ENCODE peak calls at places on chromosomes 11 and 22, in four cellular contexts. E, Z, U and O are unnamed samples.

GRCh38 chr22:40415531-40416266 is 45.3 kb downstream of the SGSM3 start:
- DNase-seq in E (no peak), Z (no peak), U (no peak), O (no peak)

GRCh38 chr11:23755769-23756168 is 741.1 kb upstream of the LUZP2 start:
- DNase-seq in E (no peak), Z (no peak), U (no peak), O (no peak)

GRCh38 chr11:35214792-35215193 is 75.8 kb downstream of the CD44 start:
- DNase-seq in E (no peak), Z (no peak), U (no peak), O (peak)

GRCh38 chr11:92969293-92969633 is 188 bp upstream of the MTNR1B start:
- DNase-seq in E (no peak), Z (no peak), U (no peak), O (peak)

GRCh38 chr11:63682045-63682915 is 980 bp downstream of the RTN3 start:
- DNase-seq in E (peak), Z (peak), U (peak), O (no peak)

GRCh38 chr11:94325681-94326080 is 21.3 kb downstream of the IZUMO1R start:
- DNase-seq in E (peak), Z (peak), U (peak), O (peak)

GRCh38 chr11:9858218-9858617 is 194.3 kb downstream of the SWAP70 start:
- DNase-seq in E (peak), Z (no peak), U (peak), O (no peak)

GRCh38 chr11:128297111-128297651 is 290.2 kb downstream of the ETS1 start:
- DNase-seq in E (no peak), Z (no peak), U (no peak), O (no peak)

GRCh38 chr22:41367680-41368542 is 13.8 kb upstream of the TEF start:
- DNase-seq in E (no peak), Z (no peak), U (peak), O (no peak)

GRCh38 chr22:18013436-18013835 is 10.9 kb downstream of the MICAL3 start:
- DNase-seq in E (no peak), Z (no peak), U (no peak), O (no peak)

GRCh38 chr11:134001101-134001500 is 44.3 kb upstream of the IGSF9B start:
- DNase-seq in E (no peak), Z (no peak), U (no peak), O (no peak)

GRCh38 chr22:30235687-30236170 is 10.8 kb downstream of the LIF start:
- DNase-seq in E (no peak), Z (no peak), U (no peak), O (no peak)

GRCh38 chr11:8577791-8578581 is 16.0 kb downstream of the STK33 start:
- DNase-seq in E (no peak), Z (no peak), U (no peak), O (no peak)

GRCh38 chr22:37196539-37197450 is 8.7 kb upstream of the C1QTNF6 start:
- DNase-seq in E (peak), Z (no peak), U (peak), O (no peak)

GRCh38 chr11:73957654-73958361 is 7.0 kb downstream of the DNAJB13 start:
- DNase-seq in E (no peak), Z (no peak), U (no peak), O (no peak)

GRCh38 chr11:73991471-73992006 is 8.9 kb upstream of the UCP2 start:
- DNase-seq in E (no peak), Z (no peak), U (no peak), O (no peak)

GRCh38 chr11:65578134-65578533 is 2.3 kb downstream of the EHBP1L1 start:
- DNase-seq in E (no peak), Z (no peak), U (no peak), O (no peak)

GRCh38 chr22:49767355-49768062 is 60.2 kb downstream of the BRD1 start:
- DNase-seq in E (peak), Z (peak), U (peak), O (peak)

GRCh38 chr11:66857234-66857926 is 516 bp downstream of the LRFN4 start:
- DNase-seq in E (peak), Z (no peak), U (peak), O (no peak)

GRCh38 chr11:26623076-26623666 is 51.1 kb upstream of the MUC15 start:
- DNase-seq in E (no peak), Z (no peak), U (no peak), O (no peak)

GRCh38 chr22:47954107-47954506 is 1191.7 kb downstream of the TBC1D22A start:
- DNase-seq in E (no peak), Z (no peak), U (no peak), O (no peak)

GRCh38 chr11:115503083-115503885 is 931 bp downstream of the CADM1 start:
- DNase-seq in E (peak), Z (no peak), U (peak), O (peak)

GRCh38 chr11:79092791-79093313 is 348.0 kb downstream of the TENM4 start:
- DNase-seq in E (no peak), Z (no peak), U (no peak), O (no peak)

GRCh38 chr11:62689421-62690183 is at the start of gene LRRN4CL:
- DNase-seq in E (peak), Z (no peak), U (no peak), O (no peak)

GRCh38 chr22:40479126-40479800 is 108.9 kb downstream of the SGSM3 start:
- DNase-seq in E (no peak), Z (no peak), U (no peak), O (no peak)

GRCh38 chr11:107689317-107690202 is 22.3 kb downstream of the SLN start:
- DNase-seq in E (peak), Z (peak), U (peak), O (peak)

GRCh38 chr22:50260801-50261614 is 475 bp downstream of the MAPK12 start:
- DNase-seq in E (peak), Z (peak), U (no peak), O (peak)

GRCh38 chr11:86197448-86197847 is 47.1 kb upstream of the EED start:
- DNase-seq in E (no peak), Z (no peak), U (no peak), O (no peak)

GRCh38 chr11:130650456-130651068 is 202.1 kb downstream of the ADAMTS15 start:
- DNase-seq in E (no peak), Z (no peak), U (no peak), O (no peak)

GRCh38 chr11:120540744-120541143 is 29.2 kb downstream of the GRIK4 start:
- DNase-seq in E (no peak), Z (no peak), U (peak), O (no peak)

GRCh38 chr11:34149786-34150185 is 44.4 kb downstream of the NAT10 start:
- DNase-seq in E (peak), Z (peak), U (no peak), O (peak)

GRCh38 chr11:44243633-44244343 is 66.2 kb downstream of the ALX4 start:
- DNase-seq in E (no peak), Z (no peak), U (peak), O (peak)

GRCh38 chr22:25030636-25031035 is 78.1 kb downstream of the KIAA1671 start:
- DNase-seq in E (no peak), Z (no peak), U (no peak), O (no peak)

GRCh38 chr22:24587251-24587650 is 5.6 kb downstream of the LRRC75B start:
- DNase-seq in E (no peak), Z (no peak), U (no peak), O (no peak)

GRCh38 chr11:33455827-33456226 is 198.6 kb downstream of the HIPK3 start:
- DNase-seq in E (no peak), Z (no peak), U (no peak), O (no peak)

GRCh38 chr11:126345759-126346585 is 9.5 kb upstream of the ST3GAL4 start:
- DNase-seq in E (no peak), Z (peak), U (no peak), O (no peak)
- TF ChIP-seq FOXJ3 in E (no peak), Z (no peak), U (no peak), O (no peak)

GRCh38 chr11:19162946-19163345 is 38.8 kb downstream of the CSRP3 start:
- DNase-seq in E (no peak), Z (no peak), U (no peak), O (no peak)

GRCh38 chr11:19161651-19162050 is 40.1 kb downstream of the CSRP3 start:
- DNase-seq in E (no peak), Z (no peak), U (no peak), O (no peak)

GRCh38 chr11:19164881-19165280 is 36.9 kb downstream of the CSRP3 start:
- DNase-seq in E (peak), Z (no peak), U (no peak), O (no peak)

GRCh38 chr11:19163627-19164026 is 38.2 kb downstream of the CSRP3 start:
- DNase-seq in E (no peak), Z (peak), U (no peak), O (no peak)

DNA sequence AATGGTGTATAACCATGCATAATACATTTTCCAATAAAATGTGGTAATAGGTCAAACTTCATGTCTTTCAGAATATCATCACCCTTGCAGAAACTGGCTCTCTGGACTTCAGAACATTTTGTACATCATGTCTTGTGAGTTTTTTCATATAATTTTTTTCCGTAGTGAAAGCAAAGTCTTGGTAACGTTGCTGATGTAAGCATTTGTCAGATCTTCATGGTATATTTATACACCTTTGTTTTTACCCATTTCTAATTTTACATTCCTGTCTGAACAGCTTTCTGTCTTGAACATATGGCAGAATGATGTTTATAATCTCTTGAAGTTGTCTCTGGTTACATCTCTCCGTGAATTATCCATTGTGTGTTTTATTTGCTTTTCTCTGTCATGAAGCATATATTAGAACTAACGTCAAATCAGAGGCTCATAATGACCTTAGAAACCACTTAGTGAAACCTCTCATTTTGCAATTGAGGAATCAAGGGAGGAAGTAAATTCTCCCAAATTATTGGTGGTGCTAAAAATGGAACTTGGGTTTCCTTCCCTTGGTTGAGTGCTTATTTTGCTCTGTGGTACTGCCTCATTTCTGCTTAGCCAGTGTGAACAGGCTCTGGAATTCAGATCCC is 37.4 kb downstream of the CSRP3 start:
- DNase-seq in E (no peak), Z (no peak), U (no peak), O (no peak)
- TF ChIP-seq FOXJ3 in E (no peak), Z (no peak), U (no peak), O (no peak)

DNA sequence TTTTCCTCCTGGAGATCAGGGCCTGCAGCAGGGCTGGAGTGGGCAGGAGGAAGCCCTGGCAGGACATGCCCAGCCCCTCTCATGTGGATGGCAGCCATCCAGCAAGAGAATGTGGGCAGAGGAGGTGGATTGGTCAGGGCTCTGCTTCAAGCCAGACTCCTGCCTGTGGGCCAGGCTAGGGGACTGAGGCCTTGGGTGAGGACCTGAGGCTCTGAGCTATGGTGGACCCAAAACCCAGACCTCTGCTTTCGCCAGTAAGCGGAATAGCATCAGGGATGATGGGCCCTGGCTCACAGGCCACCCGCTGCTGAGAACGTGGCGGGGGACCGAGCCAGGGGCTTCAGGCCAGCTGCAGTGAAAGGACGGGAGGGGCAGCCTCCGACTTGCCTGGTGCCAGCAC is 57.4 kb downstream of the LINC01488 start:
- DNase-seq in E (peak), Z (no peak), U (no peak), O (no peak)
- TF ChIP-seq FOXJ3 in E (no peak), Z (no peak), U (no peak), O (no peak)

DNA sequence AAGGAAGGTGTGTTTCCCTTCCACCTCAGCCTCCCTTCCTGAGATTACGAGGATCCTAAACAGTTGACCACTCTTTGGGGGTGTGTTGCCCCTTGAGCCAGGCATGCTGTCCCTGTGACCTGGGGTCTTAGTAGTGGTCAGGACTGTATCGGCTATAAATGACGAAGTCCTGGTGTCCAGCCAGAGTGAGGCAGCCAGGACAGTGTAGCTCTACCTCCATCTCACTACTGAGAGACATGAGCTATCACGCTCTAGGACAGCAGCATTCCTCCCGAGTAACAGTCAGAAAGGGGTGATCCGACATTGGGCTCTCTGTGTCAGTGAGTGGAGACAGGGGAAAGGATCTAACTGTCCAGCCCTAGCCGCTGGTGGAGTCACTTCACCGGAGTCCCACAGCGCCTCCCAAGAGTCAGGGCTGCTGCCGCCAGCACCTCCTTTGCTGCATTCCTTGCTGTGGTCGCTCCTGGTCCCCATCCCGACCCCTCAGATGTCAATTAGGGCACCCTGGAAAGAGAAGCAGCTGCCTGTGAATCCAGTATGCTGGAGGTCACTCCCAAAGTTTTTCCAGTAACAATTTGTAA is 3.3 kb upstream of the B3GNT6 start:
- DNase-seq in E (no peak), Z (no peak), U (no peak), O (no peak)
- TF ChIP-seq FOXJ3 in E (no peak), Z (no peak), U (no peak), O (no peak)